ENCODE peak calls at places on chromosomes 1 and 21, in seven cellular contexts. N is H9, W is mesenchymal stem cell, Z is trophoblast cell, S is IMR-90, E is neuronal stem cell, O is mesendoderm. G is an unnamed sample.

GRCh38 chr1:15429701-15430149 is 8.5 kb upstream of the CTRC start:
- DNase-seq in E (no peak), Z (peak), W (peak), S (peak), O (no peak), N (no peak), G (no peak)

GRCh38 chr1:37481289-37482003 is 7.1 kb downstream of the ZC3H12A start:
- DNase-seq in Z (no peak), O (no peak), W (no peak), S (no peak), N (no peak), E (no peak), G (no peak)

GRCh38 chr1:214933375-214933774 is 149.2 kb upstream of the KCNK2 start:
- DNase-seq in S (peak), W (no peak), Z (no peak), E (no peak), N (no peak), O (no peak), G (no peak)

GRCh38 chr1:202571719-202572339 is 138.4 kb downstream of the SYT2 start:
- DNase-seq in O (peak), E (no peak), S (peak), Z (peak), W (peak), N (no peak), G (no peak)

GRCh38 chr1:178541829-178542553 is 29.1 kb downstream of the TEX35 start:
- DNase-seq in O (peak), S (no peak), N (peak), W (no peak), E (no peak), Z (no peak), G (no peak)

GRCh38 chr1:112465122-112465521 is 43.6 kb upstream of the WNT2B start:
- DNase-seq in O (no peak), N (no peak), E (no peak), Z (peak), W (peak), S (peak), G (no peak)

GRCh38 chr1:227789881-227790400 is 25.5 kb upstream of the PRSS38 start:
- DNase-seq in Z (no peak), N (no peak), O (no peak), S (no peak), W (no peak), E (no peak), G (no peak)

GRCh38 chr1:90147093-90147492 is 152.2 kb downstream of the ZNF326 start:
- DNase-seq in E (no peak), N (no peak), W (no peak), S (no peak), O (no peak), Z (no peak), G (no peak)

GRCh38 chr1:223487514-223488259 is 94.5 kb downstream of the CCDC185 start:
- DNase-seq in S (no peak), O (no peak), N (no peak), W (no peak), E (no peak), Z (no peak), G (no peak)

GRCh38 chr1:2300851-2301606 is 72.9 kb downstream of the SKI start:
- DNase-seq in Z (peak), N (no peak), O (no peak), W (no peak), E (no peak), S (peak), G (no peak)

GRCh38 chr1:20080441-20081330 is 10.7 kb downstream of the PLA2G5 start:
- DNase-seq in Z (no peak), W (no peak), O (peak), E (no peak), S (no peak), N (no peak), G (no peak)

GRCh38 chr21:44931137-44931500 is 8.7 kb upstream of the SLX9 start:
- DNase-seq in Z (peak), S (no peak), E (no peak), N (peak), O (no peak), W (peak), G (no peak)

GRCh38 chr21:44789880-44790279 is 11.7 kb downstream of the UBE2G2 start:
- DNase-seq in O (no peak), N (no peak), E (no peak), Z (no peak), S (peak), W (peak), G (no peak)

GRCh38 chr1:66445492-66446181 is 88.3 kb upstream of the SGIP1 start:
- DNase-seq in W (no peak), N (no peak), E (no peak), O (no peak), Z (no peak), S (no peak), G (no peak)

GRCh38 chr1:94602312-94602711 is 60.8 kb upstream of the F3 start:
- DNase-seq in W (peak), S (peak), Z (no peak), E (no peak), N (no peak), O (no peak), G (no peak)

GRCh38 chr1:30383131-30383793 is 340.1 kb downstream of the MATN1 start:
- DNase-seq in Z (no peak), S (no peak), O (no peak), W (no peak), N (no peak), E (no peak), G (no peak)

GRCh38 chr1:70440642-70441391 is 29.7 kb downstream of the CTH start:
- DNase-seq in N (no peak), O (no peak), Z (peak), W (no peak), S (no peak), E (no peak), G (no peak)

GRCh38 chr1:84785231-84785630 is 95.0 kb upstream of the SSX2IP start:
- DNase-seq in O (no peak), Z (no peak), W (no peak), N (no peak), S (peak), E (no peak), G (no peak)

GRCh38 chr1:23167353-23168078 is 1.1 kb downstream of the LUZP1 start:
- DNase-seq in S (peak), O (peak), E (peak), W (peak), Z (peak), N (peak), G (no peak)

GRCh38 chr1:23555949-23556640 is 3.2 kb downstream of the ID3 start:
- DNase-seq in O (peak), N (peak), W (peak), E (no peak), S (peak), Z (peak), G (peak)

GRCh38 chr1:225651872-225652725 is 824 bp downstream of the ENAH start:
- DNase-seq in E (peak), W (peak), O (peak), N (no peak), S (no peak), Z (no peak), G (peak)

GRCh38 chr21:37231247-37231645 is 35.9 kb downstream of the VPS26C start:
- DNase-seq in N (no peak), E (no peak), Z (no peak), S (no peak), W (no peak), O (no peak), G (no peak)

GRCh38 chr1:87683557-87683956 is 354.9 kb downstream of the LMO4 start:
- DNase-seq in S (no peak), W (no peak), O (no peak), N (no peak), E (no peak), Z (no peak), G (no peak)
- H3K18ac ChIP-seq in S (no peak), W (no peak), O (no peak), N (no peak), E (no peak), Z (no peak), G (no peak)

DNA sequence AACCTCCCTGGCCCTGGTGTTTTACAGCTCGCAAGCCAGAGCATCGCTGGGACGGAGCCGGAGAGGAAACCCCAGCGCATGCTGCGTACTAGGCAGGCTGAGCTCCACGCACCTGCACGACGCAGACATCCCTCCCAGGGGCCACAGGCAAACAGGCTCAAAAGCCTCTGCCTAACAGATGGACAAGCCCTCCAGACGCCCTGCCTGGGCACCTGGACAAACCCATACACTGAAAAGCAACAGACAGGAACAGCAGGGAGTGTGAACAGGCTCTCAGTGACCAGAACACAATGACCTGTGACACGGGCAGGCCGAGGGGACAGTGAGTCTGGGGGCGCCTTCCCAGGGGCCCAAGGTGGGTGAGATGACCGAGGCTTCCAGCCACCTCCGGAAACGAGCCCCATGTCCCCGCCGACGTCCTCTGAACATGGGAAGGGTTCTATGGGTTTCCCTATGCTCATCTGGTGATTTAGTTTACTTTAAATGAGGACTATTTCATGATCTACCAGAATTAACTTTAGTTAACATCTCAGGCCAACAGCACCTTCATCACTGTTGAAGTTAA is 40.3 kb downstream of the NPHP4 start:
- DNase-seq in S (no peak), O (no peak), E (no peak), Z (no peak), W (no peak), N (peak), G (no peak)
- H2BK120ac ChIP-seq in S (no peak), O (no peak), E (no peak), Z (no peak), W (no peak), N (no peak), G (no peak)

GRCh38 chr1:154744352-154744751 is 125.7 kb downstream of the KCNN3 start:
- DNase-seq in N (no peak), S (no peak), Z (no peak), W (no peak), E (no peak), O (no peak), G (no peak)

GRCh38 chr1:154741327-154741726 is 128.8 kb downstream of the KCNN3 start:
- DNase-seq in E (no peak), W (no peak), Z (peak), O (no peak), S (peak), N (no peak), G (no peak)

GRCh38 chr1:154743536-154744036 is 126.5 kb downstream of the KCNN3 start:
- DNase-seq in O (no peak), N (no peak), E (no peak), W (no peak), Z (no peak), S (no peak), G (no peak)

GRCh38 chr1:154741747-154742495 is 128.2 kb downstream of the KCNN3 start:
- DNase-seq in E (no peak), N (peak), W (no peak), Z (peak), O (peak), S (no peak), G (peak)

DNA sequence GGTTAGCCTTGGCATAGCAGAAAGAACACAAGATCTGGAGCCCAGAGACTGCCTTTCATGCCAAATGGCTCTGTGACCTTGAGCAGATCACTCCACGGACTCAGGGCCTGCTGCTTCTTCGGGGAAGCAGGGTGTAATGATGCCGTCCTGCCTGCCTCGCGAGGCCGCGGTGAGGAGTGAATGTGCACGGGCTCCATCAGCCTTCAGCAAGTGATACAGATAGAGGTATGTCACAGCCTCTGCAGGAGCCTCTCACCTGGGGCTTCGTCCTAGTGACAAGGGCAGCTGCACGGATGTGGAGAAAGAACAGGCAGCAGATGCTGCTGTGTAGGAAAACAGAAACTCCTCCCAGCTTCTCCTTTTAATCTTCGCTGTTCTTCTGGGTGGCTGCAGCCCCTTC is 127.5 kb downstream of the KCNN3 start:
- DNase-seq in E (no peak), S (no peak), O (no peak), Z (no peak), N (no peak), W (no peak), G (no peak)
- H3K18ac ChIP-seq in E (no peak), S (no peak), O (no peak), Z (no peak), N (no peak), W (no peak), G (no peak)

GRCh38 chr1:33363470-33363861 is 42.6 kb upstream of the A3GALT2 start:
- DNase-seq in N (no peak), Z (no peak), W (no peak), E (peak), S (no peak), O (no peak), G (no peak)

GRCh38 chr1:33359931-33360330 is 39.0 kb upstream of the A3GALT2 start:
- DNase-seq in O (no peak), N (no peak), E (no peak), W (no peak), S (no peak), Z (peak), G (no peak)

GRCh38 chr1:33360367-33360766 is 39.5 kb upstream of the A3GALT2 start:
- DNase-seq in E (no peak), O (no peak), N (no peak), W (no peak), S (no peak), Z (peak), G (no peak)

GRCh38 chr1:33358771-33359503 is 38.0 kb upstream of the A3GALT2 start:
- DNase-seq in S (no peak), N (no peak), W (no peak), O (no peak), Z (no peak), E (no peak), G (no peak)

DNA sequence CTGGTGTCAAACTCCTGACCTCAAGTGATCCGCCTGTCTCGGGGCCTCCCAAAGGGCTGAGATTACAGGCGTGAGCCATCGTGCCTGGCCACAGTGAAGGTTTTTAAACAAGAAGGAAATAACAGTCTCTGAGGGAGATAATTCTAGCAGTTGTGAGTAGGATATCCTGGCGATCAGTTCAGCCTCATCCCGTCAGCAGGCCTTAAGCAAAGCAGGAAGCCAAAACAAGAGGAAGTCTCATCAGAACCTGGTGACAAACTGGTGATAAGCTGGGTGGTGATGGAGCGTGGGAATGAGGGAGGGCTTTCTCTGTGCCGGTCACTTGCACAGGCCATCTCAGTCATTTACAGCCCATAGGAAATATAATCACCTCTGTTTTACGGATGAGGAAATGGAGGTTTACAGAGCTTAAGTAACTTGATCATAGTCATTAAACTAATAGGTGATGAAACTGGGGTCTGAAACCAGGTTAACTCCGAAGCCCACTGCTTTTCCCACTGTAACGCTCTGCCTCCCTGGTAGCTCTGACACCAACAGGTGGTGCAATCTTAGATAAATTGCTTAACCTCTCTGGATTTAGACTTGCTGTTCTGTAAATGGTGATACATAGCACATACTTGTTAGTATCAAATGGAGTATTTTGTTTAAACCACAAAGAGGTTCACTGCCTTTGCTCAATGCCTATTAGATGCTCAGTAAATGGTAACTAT is 40.8 kb upstream of the A3GALT2 start:
- DNase-seq in N (no peak), S (no peak), Z (no peak), W (peak), O (peak), E (no peak), G (no peak)
- H2BK120ac ChIP-seq in N (no peak), S (no peak), Z (no peak), W (no peak), O (no peak), E (no peak), G (no peak)